ENCODE peak calls at places on chromosomes 11 and 22, in five cellular contexts. G is GM12878, S is H1, B is K562, U is GM12892. Z is an unnamed sample.

GRCh38 chr22:23064381-23065068 is 5.8 kb upstream of the GNAZ start:
- DNase-seq in G (no peak), S (no peak), B (no peak), U (no peak), Z (no peak)

GRCh38 chr11:8610532-8611116 is 16.6 kb upstream of the STK33 start:
- DNase-seq in G (no peak), S (no peak), B (no peak), U (no peak), Z (peak)

GRCh38 chr11:64245401-64245796 is 1.3 kb downstream of the PPP1R14B start:
- DNase-seq in G (no peak), S (no peak), B (no peak), U (no peak), Z (no peak)

GRCh38 chr22:49827307-49827852 is 293 bp downstream of the BRD1 start:
- DNase-seq in G (no peak), S (no peak), B (peak), U (no peak), Z (no peak)

GRCh38 chr11:36377759-36378553 is 81.9 kb downstream of the PRR5L start:
- DNase-seq in G (no peak), S (no peak), B (no peak), U (no peak), Z (no peak)

GRCh38 chr11:12099132-12099873 is 11.1 kb upstream of the MICAL2 start:
- DNase-seq in G (no peak), S (no peak), B (no peak), U (no peak), Z (no peak)

GRCh38 chr11:35682230-35683195 is 19.9 kb downstream of the TRIM44 start:
- DNase-seq in G (no peak), S (no peak), B (no peak), U (no peak), Z (no peak)

GRCh38 chr11:58629857-58630256 is 7.4 kb downstream of the CNTF start:
- DNase-seq in G (no peak), S (no peak), B (peak), U (no peak), Z (no peak)

GRCh38 chr22:30873086-30873650 is 95.4 kb downstream of the MORC2 start:
- DNase-seq in G (no peak), S (no peak), B (no peak), U (no peak), Z (no peak)

GRCh38 chr11:94997437-94997836 is 23.9 kb downstream of the KDM4D start:
- DNase-seq in G (no peak), S (no peak), B (peak), U (no peak), Z (no peak)

GRCh38 chr22:20997536-20998257 is 4.2 kb downstream of the THAP7 start:
- DNase-seq in G (no peak), S (no peak), B (no peak), U (no peak), Z (no peak)

GRCh38 chr11:33377852-33378385 is 120.7 kb downstream of the HIPK3 start:
- DNase-seq in G (no peak), S (no peak), B (no peak), U (no peak), Z (no peak)

GRCh38 chr11:19579957-19580356 is 132.7 kb upstream of the NAV2 start:
- DNase-seq in G (no peak), S (no peak), B (no peak), U (no peak), Z (no peak)

GRCh38 chr11:112526699-112527410 is 266.2 kb upstream of the PLET1 start:
- DNase-seq in G (no peak), S (no peak), B (no peak), U (no peak), Z (no peak)

GRCh38 chr11:65590240-65590738 is 5.3 kb downstream of the KCNK7 start:
- DNase-seq in G (no peak), S (no peak), B (no peak), U (no peak), Z (no peak)

GRCh38 chr11:125100136-125100535 is 11.3 kb downstream of the TMEM218 start:
- DNase-seq in G (no peak), S (no peak), B (no peak), U (no peak), Z (no peak)

GRCh38 chr22:41146573-41146972 is 54.2 kb downstream of the EP300 start:
- DNase-seq in G (no peak), S (no peak), B (no peak), U (no peak), Z (no peak)

GRCh38 chr11:26333906-26334305 is 2.0 kb downstream of the ANO3 start:
- DNase-seq in G (no peak), S (no peak), B (no peak), U (no peak), Z (no peak)

GRCh38 chr11:66068923-66069714 is 953 bp upstream of the PACS1 start:
- DNase-seq in G (no peak), S (no peak), B (no peak), U (no peak), Z (no peak)

GRCh38 chr11:82775736-82776346 is 42.2 kb upstream of the FAM181B start:
- DNase-seq in G (no peak), S (peak), B (peak), U (peak), Z (peak)

GRCh38 chr11:120645639-120646038 is 134.1 kb downstream of the GRIK4 start:
- DNase-seq in G (no peak), S (peak), B (no peak), U (no peak), Z (no peak)

GRCh38 chr22:47188337-47189055 is 426.0 kb downstream of the TBC1D22A start:
- DNase-seq in G (no peak), S (no peak), B (no peak), U (no peak), Z (no peak)

GRCh38 chr11:102154806-102155205 is 44.6 kb downstream of the YAP1 start:
- DNase-seq in G (no peak), S (no peak), B (no peak), U (no peak), Z (no peak)

GRCh38 chr11:120682026-120682649 is 170.6 kb downstream of the GRIK4 start:
- DNase-seq in G (no peak), S (peak), B (no peak), U (no peak), Z (no peak)

GRCh38 chr11:86938900-86939880 is 16.0 kb downstream of the FZD4 start:
- DNase-seq in G (no peak), S (no peak), B (peak), U (no peak), Z (no peak)

GRCh38 chr11:109166441-109166840 is 255.5 kb upstream of the C11orf87 start:
- DNase-seq in G (no peak), S (no peak), B (no peak), U (no peak), Z (no peak)

GRCh38 chr11:72308226-72309073 is 64.5 kb upstream of the PHOX2A start:
- DNase-seq in G (no peak), S (no peak), B (peak), U (peak), Z (no peak)

GRCh38 chr11:14746857-14747256 is 103.3 kb downstream of the PDE3B start:
- DNase-seq in G (no peak), S (no peak), B (no peak), U (no peak), Z (no peak)

GRCh38 chr11:79088967-79089366 is 351.9 kb downstream of the TENM4 start:
- DNase-seq in G (no peak), S (no peak), B (no peak), U (no peak), Z (no peak)

GRCh38 chr11:77191823-77192495 is 63.9 kb downstream of the MYO7A start:
- DNase-seq in G (no peak), S (peak), B (peak), U (no peak), Z (peak)

GRCh38 chr11:108944486-108945178 is 279.8 kb downstream of the DDX10 start:
- DNase-seq in G (no peak), S (no peak), B (no peak), U (no peak), Z (no peak)

GRCh38 chr11:112113539-112114457 is 27.1 kb downstream of the SDHD start:
- DNase-seq in G (no peak), S (no peak), B (peak), U (no peak), Z (no peak)

GRCh38 chr11:68459886-68460740 is 439 bp upstream of the PPP6R3 start:
- DNase-seq in G (peak), S (peak), B (peak), U (peak), Z (peak)

GRCh38 chr11:68460741-68461283 is at the start of gene PPP6R3:
- DNase-seq in G (no peak), S (no peak), B (no peak), U (no peak), Z (no peak)

GRCh38 chr11:68457898-68458249 is 2.7 kb upstream of the PPP6R3 start:
- DNase-seq in G (no peak), S (no peak), B (no peak), U (no peak), Z (no peak)

GRCh38 chr11:68463714-68464113 is 3.2 kb downstream of the PPP6R3 start:
- DNase-seq in G (no peak), S (no peak), B (no peak), U (no peak), Z (no peak)

DNA sequence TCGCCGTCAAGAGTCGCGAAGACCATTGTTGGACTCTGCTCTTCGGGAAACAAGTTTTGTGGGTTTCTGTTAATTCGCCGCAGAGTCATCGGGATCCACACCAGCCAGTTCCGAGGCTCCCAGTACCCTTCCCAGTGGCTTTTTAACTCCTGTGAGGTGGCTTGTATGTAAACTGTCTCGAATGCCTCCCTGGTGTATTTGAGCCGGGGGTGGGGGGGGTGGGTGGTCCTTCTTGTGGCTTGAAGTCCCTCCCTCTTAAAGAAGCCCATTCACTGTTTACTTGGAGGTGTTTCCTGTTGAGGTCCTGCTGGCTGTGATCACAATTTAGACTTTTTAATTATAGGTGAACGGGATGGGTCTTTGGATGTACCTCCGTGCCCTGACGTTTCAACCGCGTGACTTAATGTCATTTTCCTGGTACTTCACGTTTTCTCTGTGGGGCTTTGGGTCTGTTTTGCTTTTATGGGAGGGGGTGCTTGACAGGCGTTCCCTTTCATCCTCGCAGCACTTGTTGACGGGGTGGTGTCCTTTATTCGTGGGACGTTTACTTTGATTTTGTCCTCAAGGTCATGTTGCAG is 821 bp downstream of the PPP6R3 start:
- DNase-seq in G (no peak), S (no peak), B (no peak), U (no peak), Z (no peak)
- TF ChIP-seq POLR2AphosphoS5 in G (peak), S (no peak), B (peak), U (no peak), Z (no peak)

GRCh38 chr11:93651052-93651451 is 10.4 kb upstream of the CEP295 start:
- DNase-seq in G (no peak), S (no peak), B (no peak), U (no peak), Z (no peak)

GRCh38 chr11:93653080-93653479 is 8.4 kb upstream of the CEP295 start:
- DNase-seq in G (no peak), S (no peak), B (no peak), U (no peak), Z (no peak)

GRCh38 chr11:93653566-93653965 is 7.9 kb upstream of the CEP295 start:
- DNase-seq in G (no peak), S (no peak), B (no peak), U (no peak), Z (no peak)

GRCh38 chr11:93652679-93653078 is 8.8 kb upstream of the CEP295 start:
- DNase-seq in G (no peak), S (no peak), B (no peak), U (no peak), Z (no peak)

GRCh38 chr11:93652161-93652597 is 9.3 kb upstream of the CEP295 start:
- DNase-seq in G (no peak), S (no peak), B (peak), U (no peak), Z (no peak)
- TF ChIP-seq TAF1 in G (no peak), S (no peak), B (no peak), U (no peak), Z (no peak)

GRCh38 chr22:42645341-42645937 is 3.8 kb downstream of the CYB5R3 start:
- DNase-seq in G (no peak), S (no peak), B (no peak), U (no peak), Z (no peak)
- TF ChIP-seq POLR2AphosphoS5 in G (no peak), S (no peak), B (no peak), U (no peak), Z (no peak)

DNA sequence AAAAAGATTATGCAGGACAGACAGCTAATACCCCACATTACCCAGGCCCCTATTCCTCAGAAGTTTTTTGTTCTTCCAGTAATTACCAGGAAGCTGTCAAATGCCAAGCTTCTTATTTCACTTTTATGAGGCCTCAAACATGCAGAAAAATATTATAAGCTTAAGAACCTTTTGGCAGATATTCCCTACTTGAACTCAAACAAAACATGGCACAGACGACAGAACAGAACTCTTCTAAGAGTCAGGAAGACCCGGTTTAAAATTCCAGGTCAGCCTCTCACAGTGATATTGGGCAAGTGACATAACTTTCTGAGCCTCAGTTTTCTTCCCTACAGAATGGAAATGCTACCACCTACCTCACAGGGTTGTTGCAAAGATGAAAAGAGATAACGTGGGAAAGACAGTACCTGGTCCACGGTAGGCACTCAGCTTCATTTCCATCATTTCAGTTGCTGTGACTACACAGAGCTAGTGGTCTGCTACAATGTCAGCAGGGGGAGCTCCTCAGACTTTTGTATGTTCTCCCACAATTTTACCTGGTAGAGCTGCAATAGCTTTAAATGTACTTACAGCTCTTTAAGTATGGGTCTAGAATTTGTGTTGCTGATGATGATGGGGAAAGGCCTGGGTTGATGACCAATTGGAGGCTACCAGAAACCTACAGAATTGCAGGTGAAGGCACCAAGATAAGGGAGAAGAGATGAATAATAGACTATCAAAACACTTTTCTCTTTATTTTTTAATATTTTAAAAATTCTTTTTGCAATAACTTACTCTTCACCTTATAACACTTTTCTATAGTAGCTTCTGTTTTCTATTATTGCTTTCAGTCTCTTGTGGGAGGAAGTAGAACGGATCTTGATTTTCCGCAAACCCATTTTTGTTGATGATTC is 98.3 kb upstream of the CHRM4 start:
- DNase-seq in G (no peak), S (peak), B (peak), U (no peak), Z (no peak)
- TF ChIP-seq TAF1 in G (no peak), S (no peak), B (no peak), U (no peak), Z (no peak)

GRCh38 chr11:118314985-118315384 is 10.5 kb downstream of the CD3E start:
- DNase-seq in G (no peak), S (no peak), B (no peak), U (no peak), Z (no peak)
- TF ChIP-seq POLR2AphosphoS5 in G (no peak), S (no peak), B (no peak), U (no peak), Z (no peak)

GRCh38 chr11:2559527-2560311 is 114.9 kb downstream of the KCNQ1 start:
- DNase-seq in G (no peak), S (no peak), B (no peak), U (no peak), Z (no peak)
- TF ChIP-seq TAF1 in G (no peak), S (no peak), B (no peak), U (no peak), Z (no peak)

Z was measured in GM12891.